ENCODE peak calls at places on chromosomes 7 and 10, in seven cellular contexts. S is lower lobe of right lung, G is cardiac muscle cell, M is spleen, T is Peyer's patch, R is left lung, B is tibial nerve. U is an unnamed sample.
A peak's percentile ranks its signal among the peaks of the same experiment; 100 is the strongest.

GRCh38 chr10:129918836-129919235 is 45.2 kb downstream of the EBF3 start:
- DNase-seq in S (no peak), G (no peak), M (peak; percentile 41), T (no peak), R (no peak), B (no peak), U (no peak)

GRCh38 chr7:15280078-15280734 is 281.6 kb downstream of the AGMO start:
- DNase-seq in S (no peak), G (no peak), M (no peak), T (no peak), R (no peak), B (no peak), U (no peak)

GRCh38 chr10:58721781-58722180 is 209.1 kb downstream of the BICC1 start:
- DNase-seq in S (no peak), G (no peak), M (no peak), T (no peak), R (no peak), B (no peak), U (no peak)

GRCh38 chr10:17432738-17433137 is 21.7 kb downstream of the ST8SIA6 start:
- DNase-seq in S (no peak), G (no peak), M (no peak), T (no peak), R (no peak), B (no peak), U (no peak)

GRCh38 chr7:40015790-40016296 is 65.8 kb downstream of the CDK13 start:
- DNase-seq in S (no peak), G (peak; percentile 12), M (no peak), T (no peak), R (no peak), B (no peak), U (no peak)

GRCh38 chr10:98308602-98309365 is 40.8 kb upstream of the LOXL4 start:
- DNase-seq in S (no peak), G (no peak), M (no peak), T (no peak), R (no peak), B (no peak), U (no peak)

GRCh38 chr10:28623483-28623882 is 53.8 kb upstream of the BAMBI start:
- DNase-seq in S (no peak), G (no peak), M (no peak), T (no peak), R (no peak), B (no peak), U (no peak)

GRCh38 chr7:30329706-30330105 is 45.3 kb downstream of the ZNRF2 start:
- DNase-seq in S (no peak), G (no peak), M (no peak), T (no peak), R (no peak), B (no peak), U (no peak)

GRCh38 chr10:71864861-71865473 is 13.9 kb upstream of the PSAP start:
- DNase-seq in S (no peak), G (no peak), M (peak; percentile 48), T (no peak), R (no peak), B (no peak), U (no peak)

DNA sequence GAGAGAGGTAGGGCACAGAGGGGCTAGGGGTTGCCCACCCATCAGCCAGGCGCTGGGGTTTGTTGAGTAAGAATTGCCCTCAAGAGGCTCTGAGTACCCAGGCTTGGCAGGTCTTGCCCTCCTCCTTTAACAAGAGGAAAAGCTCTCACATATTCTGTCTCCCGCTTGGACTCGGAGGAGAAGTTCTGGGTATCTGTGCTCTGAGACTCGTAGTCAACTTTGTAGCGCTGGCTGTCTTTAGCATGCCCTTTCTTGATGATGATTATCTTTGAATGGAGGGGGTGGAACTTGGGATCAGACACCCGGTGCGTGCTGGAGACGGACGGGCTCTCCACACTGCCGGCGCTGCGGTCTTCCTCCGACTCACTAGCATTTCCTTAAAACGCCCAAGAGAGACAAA is 4.0 kb downstream of the IGFBP3 start:
- DNase-seq in S (no peak), G (no peak), M (no peak), T (no peak), R (no peak), B (no peak), U (no peak)
- H3K27me3 ChIP-seq in S (peaks cover 46% of the 10 kb centered on the region), G (peaks cover 54% of the 10 kb centered on the region), M (peaks cover 33% of the 10 kb centered on the region), T (no peaks in the 10 kb centered on the region), R (peaks cover 32% of the 10 kb centered on the region), B (peaks cover 56% of the 10 kb centered on the region), U (no peaks in the 10 kb centered on the region)

GRCh38 chr7:106370542-106370941 is 85.8 kb upstream of the NAMPT start:
- DNase-seq in S (no peak), G (no peak), M (no peak), T (no peak), R (no peak), B (no peak), U (no peak)

GRCh38 chr7:106372595-106373318 is 88.0 kb upstream of the NAMPT start:
- DNase-seq in S (no peak), G (no peak), M (no peak), T (no peak), R (no peak), B (no peak), U (no peak)

GRCh38 chr7:106369816-106370215 is 85.0 kb upstream of the NAMPT start:
- DNase-seq in S (no peak), G (no peak), M (no peak), T (no peak), R (no peak), B (no peak), U (no peak)

GRCh38 chr7:106372121-106372520 is 87.3 kb upstream of the NAMPT start:
- DNase-seq in S (no peak), G (no peak), M (no peak), T (no peak), R (no peak), B (no peak), U (no peak)

GRCh38 chr7:106371629-106372028 is 86.8 kb upstream of the NAMPT start:
- DNase-seq in S (peak; percentile 78), G (no peak), M (peak; percentile 78), T (no peak), R (peak; percentile 80), B (no peak), U (no peak)
- TF ChIP-seq CTCF in S (no peak), G (no peak), M (no peak), T (no peak), R (no peak), B (no peak), U (no peak)

DNA sequence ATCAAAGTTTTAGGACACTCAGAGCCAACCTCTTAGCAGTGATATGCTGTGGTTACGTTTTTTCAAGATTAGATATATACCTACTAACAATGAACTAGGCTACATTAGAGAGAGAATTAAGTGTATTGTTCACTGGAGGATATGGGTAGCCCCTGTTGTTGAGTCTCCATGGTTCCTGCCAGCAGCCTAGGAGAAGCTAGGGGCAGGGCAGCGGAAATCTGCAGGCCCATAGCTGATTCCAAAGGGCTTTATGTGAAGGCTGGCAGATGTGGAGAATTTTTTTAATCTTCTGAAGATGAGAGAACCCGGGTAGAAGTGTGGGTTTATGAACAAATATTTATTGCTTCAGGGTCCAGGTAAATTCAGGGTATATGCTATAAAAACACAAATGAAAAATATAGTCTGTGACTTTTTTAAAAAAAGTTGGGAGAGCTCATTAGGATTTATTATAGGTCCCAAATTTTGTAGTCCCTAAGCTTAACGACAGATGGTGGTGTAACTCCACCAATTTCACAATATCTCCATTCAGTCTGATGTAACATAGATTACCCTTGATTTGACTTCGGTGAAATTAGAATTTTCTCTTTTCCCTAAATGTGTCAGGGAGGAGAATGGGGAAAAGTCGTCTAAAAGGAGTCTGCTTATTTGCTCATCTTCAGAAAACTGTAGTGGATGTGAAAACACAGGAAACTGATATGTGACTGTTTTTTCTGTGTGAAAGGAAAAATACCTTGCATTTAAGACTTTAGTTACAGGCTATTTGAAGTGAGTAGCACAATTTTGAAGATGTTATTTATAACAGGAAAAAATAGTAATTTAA is 163.0 kb upstream of the PPP1R3A start:
- DNase-seq in S (no peak), G (peak; percentile 33), M (no peak), T (no peak), R (no peak), B (no peak), U (no peak)
- H3K27me3 ChIP-seq in S (peaks cover 60% of the 10 kb centered on the region), G (peaks cover 81% of the 10 kb centered on the region), M (peaks cover 53% of the 10 kb centered on the region), T (no peaks in the 10 kb centered on the region), R (peaks cover 25% of the 10 kb centered on the region), B (peaks cover 38% of the 10 kb centered on the region), U (no peaks in the 10 kb centered on the region)

GRCh38 chr7:1811850-1812692 is 142.0 kb downstream of the ELFN1 start:
- DNase-seq in S (no peak), G (peak; percentile 63), M (peak; percentile 76), T (no peak), R (no peak), B (no peak), U (no peak)
- TF ChIP-seq CTCF in S (peak; percentile 43), G (no peak), M (peak; percentile 16), T (no peak), R (no peak), B (no peak), U (no peak)

GRCh38 chr10:117242463-117242832 is 1.5 kb downstream of the SLC18A2 start:
- DNase-seq in S (no peak), G (no peak), M (no peak), T (no peak), R (no peak), B (no peak), U (no peak)
- H3K27me3 ChIP-seq in S (peaks cover 46% of the 10 kb centered on the region), G (peaks cover 66% of the 10 kb centered on the region), M (peaks cover 16% of the 10 kb centered on the region), T (no peaks in the 10 kb centered on the region), R (peaks cover 31% of the 10 kb centered on the region), B (peaks cover 56% of the 10 kb centered on the region), U (no peaks in the 10 kb centered on the region)

GRCh38 chr7:55250313-55250712 is 114.8 kb upstream of the LANCL2 start:
- DNase-seq in S (no peak), G (peak; percentile 45), M (no peak), T (peak; percentile 67), R (no peak), B (no peak), U (no peak)
- TF ChIP-seq CTCF in S (peak; percentile 47), G (peak; percentile 62), M (peak; percentile 14), T (peak; percentile 65), R (peak; percentile 29), B (peak; percentile 28), U (no peak)

DNA sequence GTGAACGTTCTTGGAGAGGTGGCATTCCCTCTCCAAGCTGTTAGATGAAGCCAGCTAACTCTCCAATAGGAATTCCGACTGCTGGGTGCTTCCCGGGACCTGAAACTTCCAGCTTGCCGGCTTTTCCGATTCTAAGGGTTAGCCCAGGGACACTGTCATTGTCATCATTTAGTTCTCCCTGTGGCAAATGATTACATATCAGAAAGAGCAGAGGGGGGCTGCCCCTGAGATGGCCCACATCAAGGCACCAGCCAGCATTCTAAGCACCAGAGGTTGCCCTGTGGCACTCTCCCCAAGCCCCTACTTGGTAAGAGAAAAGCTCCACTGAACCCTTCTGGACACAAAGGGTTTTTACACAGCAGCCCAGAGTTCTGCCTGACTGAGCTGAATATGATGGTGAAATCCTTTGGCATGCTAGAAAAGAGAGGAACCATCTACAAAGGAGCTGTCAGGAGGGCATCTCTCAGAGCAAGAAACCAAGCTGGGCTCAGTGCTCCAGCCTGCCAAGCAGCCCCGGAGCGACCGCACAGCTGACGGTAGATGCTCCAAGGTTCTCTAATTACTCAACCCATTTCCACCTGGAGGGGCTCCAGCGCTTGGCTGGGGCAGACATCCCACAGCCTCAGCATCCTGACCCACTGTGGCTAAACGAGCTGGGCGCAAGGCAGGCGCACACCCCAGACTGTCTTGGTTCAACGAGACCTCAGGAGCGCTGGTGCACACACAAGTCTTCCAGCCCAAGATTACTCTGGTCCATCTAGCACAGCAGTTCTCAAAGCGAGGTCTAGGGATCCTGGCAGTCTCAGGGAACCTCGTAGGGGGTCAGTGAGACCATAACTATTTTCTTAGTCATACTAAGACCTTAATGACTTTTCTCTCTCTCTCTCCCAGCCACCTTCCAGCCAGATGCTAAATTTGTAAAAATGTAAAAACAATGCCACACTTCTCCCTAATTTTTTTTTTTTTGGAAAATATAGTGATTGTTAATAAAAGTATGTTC is 160.5 kb downstream of the GFRA1 start:
- DNase-seq in S (no peak), G (no peak), M (no peak), T (no peak), R (no peak), B (no peak), U (no peak)
- H3K27me3 ChIP-seq in S (no peaks in the 10 kb centered on the region), G (no peaks in the 10 kb centered on the region), M (no peaks in the 10 kb centered on the region), T (no peaks in the 10 kb centered on the region), R (no peaks in the 10 kb centered on the region), B (no peaks in the 10 kb centered on the region), U (no peaks in the 10 kb centered on the region)

GRCh38 chr10:120221873-120222485 is 235.0 kb upstream of the PLPP4 start:
- DNase-seq in S (no peak), G (no peak), M (no peak), T (no peak), R (no peak), B (no peak), U (no peak)
- TF ChIP-seq CTCF in S (peak; percentile 37), G (peak; percentile 34), M (no peak), T (peak; percentile 42), R (peak; percentile 44), B (no peak), U (no peak)